ENCODE peak calls at places on chromosomes 5 and 9, in nine cellular contexts. X is tibial nerve, Y is K562, C is suprapubic skin, I is transverse colon, K is GM12878, Q is ovary, L is SK-N-SH, M is sigmoid colon. J is an unnamed sample. For H3K36me3, the result is how much of the 10 kb centered on the place peaks cover.

GRCh38 chr5:73444499-73445432 is 3.8 kb downstream of the FOXD1 start:
- DNase-seq in X (no peak), Y (no peak), C (no peak), I (no peak), K (no peak), Q (no peak), L (peak), M (no peak), J (no peak)

GRCh38 chr5:160262665-160263064 is 33.4 kb downstream of the FABP6 start:
- DNase-seq in X (no peak), Y (peak), C (no peak), I (peak), K (no peak), Q (no peak), L (peak), M (no peak), J (no peak)

GRCh38 chr9:18194316-18194715 is 279.6 kb upstream of the ADAMTSL1 start:
- DNase-seq in X (no peak), Y (no peak), C (no peak), I (no peak), K (no peak), Q (no peak), L (no peak), M (no peak), J (no peak)

GRCh38 chr5:158147227-158147626 is 288.3 kb upstream of the CLINT1 start:
- DNase-seq in X (no peak), Y (no peak), C (no peak), I (no peak), K (no peak), Q (no peak), L (peak), M (no peak), J (no peak)

GRCh38 chr9:129408535-129409215 is 212.2 kb downstream of the C9orf50 start:
- DNase-seq in X (no peak), Y (no peak), C (no peak), I (no peak), K (no peak), Q (peak), L (peak), M (no peak), J (no peak)

GRCh38 chr9:34589656-34590375 is at the start of gene CNTFR:
- DNase-seq in X (no peak), Y (peak), C (no peak), I (no peak), K (no peak), Q (peak), L (peak), M (peak), J (peak)

GRCh38 chr9:110015759-110016158 is 192.2 kb downstream of the C9orf152 start:
- DNase-seq in X (no peak), Y (no peak), C (no peak), I (no peak), K (no peak), Q (no peak), L (no peak), M (no peak), J (no peak)

GRCh38 chr5:122078116-122078865 is at the start of gene LOX:
- DNase-seq in X (peak), Y (no peak), C (peak), I (peak), K (no peak), Q (peak), L (peak), M (peak), J (peak)

GRCh38 chr9:14317667-14318255 is 3.8 kb upstream of the NFIB start:
- DNase-seq in X (no peak), Y (no peak), C (no peak), I (no peak), K (no peak), Q (no peak), L (no peak), M (no peak), J (no peak)

GRCh38 chr9:108105885-108106284 is 616.3 kb upstream of the KLF4 start:
- DNase-seq in X (no peak), Y (peak), C (no peak), I (no peak), K (no peak), Q (no peak), L (no peak), M (no peak), J (no peak)

GRCh38 chr9:130938652-130939404 is at the start of gene FIBCD1:
- DNase-seq in X (no peak), Y (peak), C (no peak), I (peak), K (no peak), Q (no peak), L (peak), M (no peak), J (peak)

GRCh38 chr9:107952773-107953172 is 463.2 kb upstream of the KLF4 start:
- DNase-seq in X (no peak), Y (no peak), C (no peak), I (no peak), K (no peak), Q (no peak), L (no peak), M (no peak), J (no peak)

GRCh38 chr5:132019857-132020555 is 8.5 kb upstream of the ACSL6 start:
- DNase-seq in X (no peak), Y (no peak), C (no peak), I (peak), K (peak), Q (no peak), L (no peak), M (no peak), J (no peak)

GRCh38 chr5:175824621-175825020 is 46.8 kb upstream of the CPLX2 start:
- DNase-seq in X (no peak), Y (no peak), C (no peak), I (no peak), K (no peak), Q (no peak), L (no peak), M (no peak), J (no peak)

GRCh38 chr5:96855041-96855872 is 21.0 kb upstream of the ERAP2 start:
- DNase-seq in X (no peak), Y (no peak), C (no peak), I (peak), K (no peak), Q (no peak), L (no peak), M (no peak), J (no peak)

GRCh38 chr9:133132174-133132573 is 11.1 kb upstream of the RALGDS start:
- DNase-seq in X (no peak), Y (no peak), C (no peak), I (no peak), K (no peak), Q (no peak), L (no peak), M (no peak), J (no peak)

GRCh38 chr9:107460153-107461023 is 29.2 kb downstream of the KLF4 start:
- DNase-seq in X (no peak), Y (no peak), C (no peak), I (no peak), K (no peak), Q (no peak), L (no peak), M (no peak), J (no peak)

GRCh38 chr9:37464006-37464405 is 1.2 kb downstream of the ZBTB5 start:
- DNase-seq in X (no peak), Y (no peak), C (no peak), I (no peak), K (no peak), Q (no peak), L (no peak), M (no peak), J (no peak)

GRCh38 chr5:103336967-103337366 is 78.4 kb downstream of the MACIR start:
- DNase-seq in X (no peak), Y (no peak), C (no peak), I (no peak), K (no peak), Q (no peak), L (no peak), M (no peak), J (no peak)

GRCh38 chr5:75366787-75367186 is 29.8 kb downstream of the HMGCR start:
- DNase-seq in X (no peak), Y (no peak), C (no peak), I (no peak), K (peak), Q (no peak), L (no peak), M (no peak), J (no peak)

GRCh38 chr9:98781588-98782383 is 14.6 kb downstream of the ANKS6 start:
- DNase-seq in X (no peak), Y (no peak), C (no peak), I (peak), K (no peak), Q (no peak), L (no peak), M (no peak), J (peak)

GRCh38 chr9:135779571-135779970 is 77.6 kb downstream of the KCNT1 start:
- DNase-seq in X (no peak), Y (no peak), C (no peak), I (no peak), K (no peak), Q (no peak), L (no peak), M (no peak), J (no peak)

GRCh38 chr5:79318935-79319614 is 83.1 kb downstream of the JMY start:
- DNase-seq in X (no peak), Y (peak), C (no peak), I (no peak), K (no peak), Q (no peak), L (no peak), M (no peak), J (no peak)

GRCh38 chr5:74199436-74200210 is 440.9 kb downstream of the ENC1 start:
- DNase-seq in X (no peak), Y (no peak), C (no peak), I (no peak), K (no peak), Q (no peak), L (no peak), M (no peak), J (no peak)

GRCh38 chr5:164357405-164358033 is 852.1 kb downstream of the MAT2B start:
- DNase-seq in X (no peak), Y (no peak), C (no peak), I (no peak), K (no peak), Q (no peak), L (no peak), M (no peak), J (no peak)

GRCh38 chr9:116421006-116421538 is 266.0 kb upstream of the TRIM32 start:
- DNase-seq in X (no peak), Y (peak), C (no peak), I (no peak), K (no peak), Q (no peak), L (no peak), M (no peak), J (no peak)

GRCh38 chr5:19210886-19211285 is 777.1 kb downstream of the CDH18 start:
- DNase-seq in X (no peak), Y (no peak), C (no peak), I (no peak), K (no peak), Q (no peak), L (no peak), M (no peak), J (no peak)

GRCh38 chr5:134846641-134846960 is 833 bp downstream of the C5orf24 start:
- DNase-seq in X (no peak), Y (peak), C (no peak), I (peak), K (no peak), Q (no peak), L (peak), M (no peak), J (no peak)

GRCh38 chr5:134857401-134857800 is 11.6 kb downstream of the C5orf24 start:
- DNase-seq in X (no peak), Y (no peak), C (no peak), I (no peak), K (no peak), Q (no peak), L (no peak), M (no peak), J (no peak)

GRCh38 chr5:134845852-134846640 is at the start of gene C5orf24:
- DNase-seq in X (peak), Y (peak), C (peak), I (peak), K (peak), Q (peak), L (peak), M (peak), J (peak)

GRCh38 chr5:134851307-134851923 is 5.6 kb downstream of the C5orf24 start:
- DNase-seq in X (no peak), Y (peak), C (no peak), I (no peak), K (no peak), Q (no peak), L (peak), M (no peak), J (no peak)
- H3K27ac ChIP-seq in X (no peak), Y (peak), C (no peak), I (no peak), K (no peak), Q (no peak), L (peak), M (peak), J (no peak)

DNA sequence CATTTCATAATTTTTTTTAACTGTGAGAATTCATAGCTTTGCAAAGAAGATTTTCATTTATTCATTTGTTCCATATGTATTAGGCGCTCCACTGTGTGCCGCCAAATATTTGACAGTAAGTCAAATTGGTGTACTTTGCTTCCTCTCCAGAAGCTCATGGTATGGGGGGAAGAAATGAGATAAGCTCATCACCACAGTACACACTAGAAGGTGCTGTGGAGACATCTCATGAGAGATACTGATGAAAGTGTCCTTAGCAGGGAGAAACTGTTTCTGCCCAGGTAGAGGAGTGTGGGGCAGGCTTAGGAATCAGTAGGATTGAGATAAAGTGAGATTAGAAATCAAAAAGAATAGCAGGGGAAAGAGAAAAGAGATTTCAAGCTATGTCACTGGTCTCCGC is 136.2 kb downstream of the CDH6 start:
- DNase-seq in X (no peak), Y (no peak), C (no peak), I (no peak), K (no peak), Q (no peak), L (no peak), M (no peak), J (no peak)
- TF ChIP-seq EP300 in X (no peak), Y (no peak), C (no peak), I (no peak), K (no peak), Q (no peak), L (no peak), M (no peak), J (no peak)

DNA sequence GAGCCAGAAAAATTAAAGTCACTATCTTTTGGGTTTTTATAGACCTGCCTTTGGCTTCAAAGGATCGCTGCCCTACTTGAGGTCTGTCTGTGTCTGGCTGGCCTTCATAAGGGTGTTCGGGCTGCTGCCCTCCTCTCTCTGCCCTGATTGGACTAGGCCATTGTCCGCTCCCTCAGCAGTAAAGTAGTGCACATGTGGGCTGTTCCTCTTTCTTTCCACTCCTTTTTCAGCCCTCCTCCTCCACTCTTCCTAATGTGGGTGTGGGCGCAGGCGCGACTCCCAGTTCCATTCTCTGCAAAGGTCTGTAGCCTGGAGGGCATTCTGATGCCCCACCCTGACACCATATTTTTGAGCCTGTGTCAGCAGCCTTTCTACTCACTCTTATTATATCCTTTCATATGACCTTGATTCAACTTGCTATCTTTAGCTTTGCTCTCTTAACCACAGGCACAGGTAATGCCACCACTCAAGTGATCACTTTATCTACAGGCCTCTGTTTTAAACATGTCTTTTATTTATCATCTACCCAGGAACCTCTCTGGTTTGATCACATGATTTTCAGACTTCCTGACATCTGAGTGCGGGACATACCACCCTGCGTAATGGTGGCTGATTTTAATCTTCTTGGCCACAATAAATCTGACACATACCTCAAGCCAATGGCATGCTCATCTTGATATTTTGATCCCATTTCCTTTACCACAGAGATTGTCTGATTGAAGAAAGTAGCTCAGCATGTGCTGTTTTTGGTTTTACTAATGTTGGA is 144.5 kb downstream of the AOPEP start:
- DNase-seq in X (no peak), Y (no peak), C (no peak), I (no peak), K (no peak), Q (no peak), L (no peak), M (no peak), J (no peak)
- H3K36me3 ChIP-seq in X (under half), Y (under half), C (under half), I (under half), K (under half), Q (under half), L (under half), M (under half), J (under half)

GRCh38 chr9:137708590-137709284 is 89.9 kb downstream of the EHMT1 start:
- DNase-seq in X (no peak), Y (no peak), C (no peak), I (no peak), K (no peak), Q (no peak), L (no peak), M (no peak), J (no peak)

GRCh38 chr9:137703842-137704508 is 85.2 kb downstream of the EHMT1 start:
- DNase-seq in X (no peak), Y (peak), C (no peak), I (no peak), K (no peak), Q (no peak), L (no peak), M (no peak), J (no peak)

GRCh38 chr9:137705443-137705863 is 86.6 kb downstream of the EHMT1 start:
- DNase-seq in X (no peak), Y (no peak), C (no peak), I (peak), K (peak), Q (no peak), L (no peak), M (no peak), J (no peak)

GRCh38 chr9:137707361-137707760 is 88.6 kb downstream of the EHMT1 start:
- DNase-seq in X (no peak), Y (no peak), C (no peak), I (no peak), K (no peak), Q (no peak), L (peak), M (no peak), J (no peak)

GRCh38 chr9:137705906-137706305 is 87.1 kb downstream of the EHMT1 start:
- DNase-seq in X (no peak), Y (peak), C (no peak), I (no peak), K (no peak), Q (no peak), L (no peak), M (no peak), J (no peak)
- H3K27ac ChIP-seq in X (no peak), Y (no peak), C (no peak), I (no peak), K (peak), Q (no peak), L (no peak), M (no peak), J (no peak)

J was measured in upper lobe of left lung.